ENCODE peak calls at places on chromosomes 16 and 17, in five cellular contexts. O is T-helper 1 cell, Z is endothelial cell, W is prostate gland, C is tibial nerve. F is an unnamed sample.

GRCh38 chr16:53622315-53622714 is 81.3 kb downstream of the RPGRIP1L start:
- DNase-seq in W (no peak), C (no peak), O (no peak), Z (no peak), F (no peak)

GRCh38 chr17:58326609-58327341 is 1.8 kb downstream of the TSPOAP1 start:
- DNase-seq in Z (no peak), O (no peak), W (no peak), C (no peak), F (no peak)

GRCh38 chr17:76585649-76586593 is at the start of gene ST6GALNAC2:
- DNase-seq in C (no peak), O (peak; percentile 56), Z (peak; percentile 49), W (peak; percentile 68), F (peak; percentile 33)

GRCh38 chr16:66399930-66400329 is 27.2 kb upstream of the BEAN1 start:
- DNase-seq in C (no peak), O (no peak), W (no peak), Z (no peak), F (no peak)

GRCh38 chr17:30263552-30264333 is 28.0 kb downstream of the BLMH start:
- DNase-seq in W (no peak), O (no peak), Z (no peak), C (no peak), F (peak; percentile 87)

GRCh38 chr16:56225013-56225742 is 33.9 kb downstream of the GNAO1 start:
- DNase-seq in W (no peak), O (no peak), Z (no peak), C (no peak), F (no peak)

GRCh38 chr17:77742579-77742978 is 215.9 kb upstream of the TNRC6C start:
- DNase-seq in Z (no peak), W (no peak), C (no peak), O (no peak), F (no peak)

GRCh38 chr16:22267764-22268163 is 29.4 kb upstream of the POLR3E start:
- DNase-seq in W (no peak), O (no peak), Z (no peak), C (no peak), F (no peak)

GRCh38 chr17:54439816-54440215 is 460.8 kb upstream of the TOM1L1 start:
- DNase-seq in O (no peak), C (no peak), Z (no peak), W (no peak), F (no peak)

GRCh38 chr16:46896314-46896968 is 12.3 kb downstream of the GPT2 start:
- DNase-seq in Z (no peak), C (no peak), O (no peak), W (no peak), F (no peak)

GRCh38 chr16:48524348-48525200 is 85.4 kb downstream of the N4BP1 start:
- DNase-seq in Z (no peak), W (no peak), C (no peak), O (no peak), F (no peak)

GRCh38 chr17:5097101-5097834 is 14.4 kb downstream of the ZNF232 start:
- DNase-seq in C (peak; percentile 12), Z (peak; percentile 63), W (peak; percentile 60), O (no peak), F (no peak)

GRCh38 chr17:83203472-83204221 is 124.2 kb downstream of the METRNL start:
- DNase-seq in C (peak; percentile 34), O (no peak), W (peak; percentile 3), Z (no peak), F (no peak)

GRCh38 chr17:59763861-59764260 is 56.4 kb downstream of the VMP1 start:
- DNase-seq in C (no peak), Z (no peak), W (no peak), O (no peak), F (peak; percentile 16)

GRCh38 chr17:82333279-82334171 is at the start of gene SECTM1:
- DNase-seq in C (peak; percentile 69), O (peak; percentile 32), W (no peak), Z (no peak), F (peak; percentile 45)